ENCODE peak calls at places on chromosomes 4 and X, in six cellular contexts. N is lung; D is AG09309; S is choroid plexus epithelial cell; Z is HepG2; P is CD8-positive, alpha-beta memory T cell. Y is an unnamed sample.

GRCh38 chr4:68927165-68927564 is 24.4 kb downstream of the UGT2A3 start:
- DNase-seq in N (no peak), P (no peak), D (no peak), Z (no peak), S (no peak), Y (no peak)

GRCh38 chr4:7841071-7841470 is 98.6 kb downstream of the AFAP1 start:
- DNase-seq in P (no peak), D (no peak), Z (no peak), N (no peak), S (no peak), Y (no peak)

GRCh38 chrX:44748014-44748413 is 95.8 kb upstream of the DUSP21 start:
- DNase-seq in N (no peak), P (no peak), D (no peak), S (peak), Z (no peak), Y (no peak)

GRCh38 chr4:114386637-114387233 is 211.9 kb upstream of the UGT8 start:
- DNase-seq in N (no peak), Z (peak), D (no peak), S (peak), P (no peak), Y (no peak)

GRCh38 chr4:124940387-124940786 is 227.9 kb upstream of the ANKRD50 start:
- DNase-seq in S (peak), N (no peak), D (peak), Z (no peak), P (no peak), Y (no peak)

GRCh38 chr4:898869-899555 is 33.1 kb downstream of the GAK start:
- DNase-seq in N (no peak), Z (no peak), S (no peak), D (no peak), P (no peak), Y (no peak)

GRCh38 chr4:108943371-108943770 is 180.5 kb upstream of the ETNPPL start:
- DNase-seq in N (no peak), S (no peak), P (no peak), D (no peak), Z (no peak), Y (no peak)

GRCh38 chr4:47729086-47729763 is 108.6 kb downstream of the CORIN start:
- DNase-seq in N (no peak), D (no peak), P (no peak), Z (no peak), S (peak), Y (no peak)

GRCh38 chr4:926538-926937 is 5.6 kb downstream of the GAK start:
- DNase-seq in N (no peak), Z (peak), P (no peak), D (no peak), S (no peak), Y (peak)

GRCh38 chr4:7771056-7771455 is 168.6 kb downstream of the AFAP1 start:
- DNase-seq in Z (no peak), P (no peak), S (no peak), D (no peak), N (no peak), Y (no peak)

GRCh38 chr4:165489786-165490185 is 111.0 kb downstream of the CPE start:
- DNase-seq in D (no peak), N (no peak), P (no peak), Z (no peak), S (peak), Y (no peak)

GRCh38 chrX:108464604-108465003 is 25.0 kb downstream of the COL4A5 start:
- DNase-seq in S (peak), Z (no peak), D (no peak), P (no peak), N (no peak), Y (no peak)

GRCh38 chrX:56764153-56764974 is 35.3 kb downstream of the NBDY start:
- DNase-seq in N (peak), D (peak), Z (peak), S (peak), P (peak), Y (peak)

GRCh38 chrX:56763556-56764152 is 34.6 kb downstream of the NBDY start:
- DNase-seq in N (peak), P (no peak), S (no peak), Z (peak), D (no peak), Y (peak)

GRCh38 chrX:56764975-56765791 is 36.1 kb downstream of the NBDY start:
- DNase-seq in S (no peak), P (no peak), Z (no peak), N (peak), D (no peak), Y (peak)

GRCh38 chrX:56765816-56766553 is 36.9 kb downstream of the NBDY start:
- DNase-seq in N (peak), P (no peak), Z (no peak), S (no peak), D (no peak), Y (peak)

DNA sequence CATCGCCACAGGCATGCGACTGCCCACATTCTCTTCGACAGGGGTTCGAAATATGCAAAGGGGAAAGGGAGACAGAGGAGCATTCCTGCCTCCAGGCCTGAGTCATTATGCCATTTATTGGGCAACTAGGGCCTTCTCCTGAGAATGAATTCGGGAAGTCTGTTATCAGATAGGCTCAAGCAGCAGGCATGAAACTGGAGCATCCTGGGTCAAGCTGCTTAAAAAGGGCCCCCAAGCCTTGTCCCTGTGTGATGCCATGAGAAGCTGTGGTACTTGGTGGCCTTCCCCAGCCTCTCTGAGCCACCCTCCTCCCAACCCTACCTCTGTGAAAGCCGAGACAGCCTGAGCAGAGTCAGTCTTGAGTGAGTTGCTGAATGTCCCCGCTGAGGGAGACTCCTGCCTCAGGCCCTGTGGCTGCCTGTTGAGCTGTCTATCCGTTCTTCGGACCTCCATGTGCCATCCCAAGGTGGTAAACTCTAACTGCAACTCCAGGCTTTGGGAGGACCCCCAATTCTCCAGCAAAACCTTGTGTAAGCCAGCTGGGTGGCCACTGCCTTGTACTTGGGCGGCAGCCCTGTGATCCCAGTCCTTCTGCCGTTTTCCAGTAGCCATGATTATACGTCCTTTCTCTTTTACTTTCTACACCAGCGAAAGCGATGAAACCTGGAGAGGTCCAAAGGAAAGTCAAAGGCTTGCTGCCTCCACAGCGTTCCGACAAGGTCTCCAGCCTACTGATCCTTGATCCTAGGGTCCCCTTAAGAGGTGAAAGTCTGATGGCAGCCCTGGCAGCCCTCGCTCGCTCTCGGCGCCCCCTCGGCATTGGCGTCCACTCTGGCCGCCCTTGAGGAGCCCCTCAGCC is 37.7 kb downstream of the NBDY start:
- DNase-seq in P (no peak), D (no peak), S (peak), Z (no peak), N (peak), Y (no peak)
- H3K4me3 ChIP-seq in P (no peak), D (peak), S (no peak), Z (no peak), N (peak), Y (no peak)

GRCh38 chr4:150714462-150715438 is 132.8 kb downstream of the MAB21L2 start:
- DNase-seq in N (no peak), D (no peak), P (no peak), Z (peak), S (peak), Y (no peak)
- H3K4me3 ChIP-seq in N (no peak), D (no peak), P (no peak), Z (no peak), S (no peak), Y (no peak)

GRCh38 chr4:123304151-123305021 is 92.2 kb upstream of the SPRY1 start:
- DNase-seq in P (no peak), S (peak), D (no peak), Z (no peak), N (no peak), Y (no peak)
- H3K4me3 ChIP-seq in P (no peak), S (no peak), D (no peak), Z (no peak), N (no peak), Y (no peak)

DNA sequence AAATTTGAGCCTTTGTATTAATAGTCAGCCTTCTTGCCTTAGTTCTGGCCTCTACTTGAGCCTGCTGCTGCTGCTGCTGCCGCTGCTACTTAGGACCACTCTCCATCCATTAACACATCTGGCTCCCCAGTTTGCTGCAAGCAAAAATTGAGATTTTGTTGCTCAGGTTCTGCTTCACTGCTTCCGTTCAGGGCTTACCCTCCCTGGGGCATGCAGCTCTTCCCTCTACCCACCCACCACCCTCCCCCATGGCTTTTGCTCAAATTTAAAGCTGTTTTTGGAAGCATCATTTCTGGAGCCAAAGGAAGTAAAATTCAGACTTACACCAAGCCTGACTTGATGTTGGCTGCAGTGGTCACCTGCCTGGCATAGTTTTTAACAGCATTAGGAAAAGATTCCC is 28.9 kb upstream of the FRMPD3 start:
- DNase-seq in S (no peak), P (no peak), Z (no peak), N (no peak), D (no peak), Y (no peak)
- H3K4me3 ChIP-seq in S (no peak), P (no peak), Z (no peak), N (no peak), D (no peak), Y (no peak)

GRCh38 chr4:98930311-98930865 is 1.5 kb upstream of the EIF4E start:
- DNase-seq in S (no peak), D (no peak), N (no peak), Z (no peak), P (no peak), Y (no peak)
- H3K4me3 ChIP-seq in S (peak), D (peak), N (no peak), Z (peak), P (peak), Y (no peak)

GRCh38 chrX:130793966-130794365 is 109.0 kb downstream of the ENOX2 start:
- DNase-seq in Z (no peak), S (no peak), N (no peak), P (no peak), D (no peak), Y (no peak)

GRCh38 chrX:130786030-130786429 is 117.0 kb downstream of the ENOX2 start:
- DNase-seq in Z (no peak), S (no peak), D (no peak), N (no peak), P (no peak), Y (no peak)

GRCh38 chrX:130789793-130790192 is 113.2 kb downstream of the ENOX2 start:
- DNase-seq in N (no peak), D (no peak), P (no peak), Z (no peak), S (no peak), Y (no peak)

GRCh38 chrX:130788786-130789581 is 114.0 kb downstream of the ENOX2 start:
- DNase-seq in D (no peak), Z (no peak), S (peak), N (no peak), P (no peak), Y (no peak)
- H3K4me3 ChIP-seq in D (no peak), Z (no peak), S (no peak), N (no peak), P (no peak), Y (no peak)

GRCh38 chrX:50638123-50638522 is 167.5 kb upstream of the DGKK start:
- DNase-seq in N (no peak), D (no peak), P (no peak), Z (no peak), S (peak), Y (no peak)
- H3K4me3 ChIP-seq in N (no peak), D (no peak), P (no peak), Z (no peak), S (no peak), Y (no peak)

GRCh38 chrX:38326086-38326485 is 1.2 kb downstream of the RPGR start:
- DNase-seq in Z (no peak), D (no peak), N (no peak), S (no peak), P (no peak), Y (no peak)
- H3K4me3 ChIP-seq in Z (peak), D (no peak), N (no peak), S (peak), P (peak), Y (no peak)

GRCh38 chr4:24801136-24801855 is 5.9 kb downstream of the SOD3 start:
- DNase-seq in N (no peak), D (no peak), P (no peak), Z (no peak), S (no peak), Y (no peak)
- H3K4me3 ChIP-seq in N (no peak), D (no peak), P (no peak), Z (no peak), S (no peak), Y (no peak)

DNA sequence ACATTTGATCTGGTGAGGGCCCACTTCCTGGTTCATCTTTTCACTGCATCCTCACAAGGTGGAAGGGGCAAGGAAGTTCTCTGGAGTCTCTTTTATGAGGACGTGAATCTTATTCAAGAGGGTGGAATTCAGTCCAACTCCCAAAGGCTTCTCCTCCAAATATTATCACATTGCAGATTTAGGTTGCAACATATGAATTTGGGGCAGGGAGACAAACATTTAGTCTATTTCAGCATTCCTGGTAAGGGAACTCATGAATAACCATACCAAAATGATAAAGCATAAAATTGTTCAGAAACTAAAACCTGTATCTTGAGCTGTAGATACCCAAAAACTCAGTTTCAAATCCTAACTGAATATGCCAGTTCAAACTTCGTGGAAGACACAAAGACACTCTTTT is 246.8 kb downstream of the QDPR start:
- DNase-seq in S (no peak), P (no peak), D (no peak), N (no peak), Z (no peak), Y (no peak)
- H3K4me3 ChIP-seq in S (no peak), P (no peak), D (no peak), N (no peak), Z (no peak), Y (no peak)